ENCODE peak calls at places on chromosomes 2 and 18, in six cellular contexts. S, F, B, D, G and A are unnamed samples.

GRCh38 chr2:54520687-54521086 is 64.6 kb downstream of the SPTBN1 start:
- DNase-seq in S (no peak), F (no peak), B (peak), D (no peak), G (no peak), A (no peak)

GRCh38 chr2:171688129-171688465 is 828 bp downstream of the DYNC1I2 start:
- DNase-seq in S (no peak), F (no peak), B (no peak), D (no peak), G (no peak), A (no peak)

GRCh38 chr2:160419776-160420521 is 73.7 kb downstream of the RBMS1 start:
- DNase-seq in S (no peak), F (no peak), B (peak), D (no peak), G (no peak), A (no peak)

GRCh38 chr2:144198116-144198515 is 321.8 kb downstream of the ZEB2 start:
- DNase-seq in S (no peak), F (no peak), B (peak), D (no peak), G (no peak), A (no peak)

GRCh38 chr2:225668606-225669266 is 269.2 kb downstream of the NYAP2 start:
- DNase-seq in S (peak), F (no peak), B (peak), D (no peak), G (peak), A (no peak)

GRCh38 chr2:192373754-192374153 is 179.0 kb upstream of the TMEFF2 start:
- DNase-seq in S (no peak), F (no peak), B (no peak), D (no peak), G (no peak), A (no peak)

GRCh38 chr2:42047488-42048317 is at the start of gene PKDCC:
- DNase-seq in S (peak), F (peak), B (peak), D (peak), G (peak), A (peak)

GRCh38 chr2:227870710-227871374 is 589 bp upstream of the DAW1 start:
- DNase-seq in S (no peak), F (no peak), B (peak), D (no peak), G (no peak), A (no peak)

GRCh38 chr2:36462311-36462710 is 106.7 kb downstream of the CRIM1 start:
- DNase-seq in S (no peak), F (no peak), B (no peak), D (no peak), G (no peak), A (no peak)

GRCh38 chr2:219230201-219230540 is 565 bp downstream of the ANKZF1 start:
- DNase-seq in S (no peak), F (peak), B (peak), D (peak), G (peak), A (no peak)

GRCh38 chr18:68436485-68436884 is 278.4 kb downstream of the TMX3 start:
- DNase-seq in S (no peak), F (no peak), B (peak), D (no peak), G (no peak), A (no peak)

GRCh38 chr2:172462393-172463381 is 35.3 kb downstream of the ITGA6 start:
- DNase-seq in S (no peak), F (no peak), B (peak), D (no peak), G (peak), A (no peak)

GRCh38 chr18:49175071-49175470 is 224.3 kb upstream of the SMAD7 start:
- DNase-seq in S (no peak), F (no peak), B (no peak), D (no peak), G (no peak), A (no peak)

GRCh38 chr2:11984556-11985158 is 238.2 kb downstream of the LPIN1 start:
- DNase-seq in S (no peak), F (no peak), B (no peak), D (no peak), G (no peak), A (no peak)